ENCODE peak calls at places on chromosome 12, in six cellular contexts. M is body of pancreas, K is A549, Y is lower lobe of right lung, P is gastrocnemius medialis, O is pancreas. Q is an unnamed sample.

GRCh38 chr12:8742501-8742900 is 44.7 kb downstream of the RIMKLB start:
- ATAC-seq in M (no peak), K (peak; percentile 62), Y (no peak), P (no peak), O (no peak), Q (no peak)

GRCh38 chr12:125280482-125281377 is 215.5 kb downstream of the AACS start:
- ATAC-seq in M (no peak), K (peak; percentile 49), Y (no peak), P (no peak), O (no peak), Q (no peak)

GRCh38 chr12:30447061-30447750 is 248.5 kb downstream of the IPO8 start:
- ATAC-seq in M (no peak), K (no peak), Y (no peak), P (no peak), O (no peak), Q (no peak)

GRCh38 chr12:95240556-95240955 is 22.9 kb downstream of the VEZT start:
- ATAC-seq in M (no peak), K (no peak), Y (no peak), P (no peak), O (no peak), Q (no peak)

GRCh38 chr12:89906178-89906577 is 197.5 kb upstream of the ATP2B1 start:
- ATAC-seq in M (no peak), K (no peak), Y (no peak), P (no peak), O (no peak), Q (no peak)

GRCh38 chr12:53308276-53308675 is 8.8 kb downstream of the MYG1 start:
- ATAC-seq in M (no peak), K (peak; percentile 11), Y (no peak), P (no peak), O (no peak), Q (no peak)

GRCh38 chr12:30437616-30438015 is 258.1 kb downstream of the IPO8 start:
- ATAC-seq in M (peak; percentile 60), K (no peak), Y (peak; percentile 59), P (peak; percentile 36), O (peak; percentile 76), Q (peak; percentile 91)

GRCh38 chr12:34352098-34352497 is 329.8 kb downstream of the ALG10 start:
- ATAC-seq in M (no peak), K (no peak), Y (no peak), P (no peak), O (no peak), Q (no peak)

GRCh38 chr12:6534914-6535696 is 788 bp downstream of the GAPDH start:
- ATAC-seq in M (peak; percentile 40), K (peak; percentile 1), Y (peak; percentile 64), P (peak; percentile 25), O (peak; percentile 31), Q (peak; percentile 59)
- H3K4me1 ChIP-seq in M (peaks cover 44% of the 10 kb centered on the region), K (peaks cover 58% of the 10 kb centered on the region), Y (peaks cover 60% of the 10 kb centered on the region), P (peaks cover 36% of the 10 kb centered on the region), O (peaks cover 15% of the 10 kb centered on the region), Q (peaks cover 74% of the 10 kb centered on the region)

GRCh38 chr12:75894965-75895754 is 136.4 kb downstream of the PHLDA1 start:
- ATAC-seq in M (no peak), K (no peak), Y (no peak), P (no peak), O (no peak), Q (no peak)
- H3K4me1 ChIP-seq in M (no peaks in the 10 kb centered on the region), K (peaks cover 12% of the 10 kb centered on the region), Y (peaks cover 3% of the 10 kb centered on the region), P (no peaks in the 10 kb centered on the region), O (no peaks in the 10 kb centered on the region), Q (no peaks in the 10 kb centered on the region)

GRCh38 chr12:67747869-67748760 is 99.6 kb downstream of the DYRK2 start:
- ATAC-seq in M (peak; percentile 94), K (peak; percentile 88), Y (no peak), P (peak; percentile 79), O (peak; percentile 92), Q (no peak)

GRCh38 chr12:67752226-67752732 is 103.7 kb downstream of the DYRK2 start:
- ATAC-seq in M (no peak), K (no peak), Y (no peak), P (no peak), O (no peak), Q (no peak)

GRCh38 chr12:67750528-67751183 is 102.1 kb downstream of the DYRK2 start:
- ATAC-seq in M (no peak), K (no peak), Y (no peak), P (peak; percentile 74), O (no peak), Q (no peak)

GRCh38 chr12:67748761-67749075 is 100.2 kb downstream of the DYRK2 start:
- ATAC-seq in M (no peak), K (peak; percentile 50), Y (no peak), P (no peak), O (peak; percentile 26), Q (no peak)

DNA sequence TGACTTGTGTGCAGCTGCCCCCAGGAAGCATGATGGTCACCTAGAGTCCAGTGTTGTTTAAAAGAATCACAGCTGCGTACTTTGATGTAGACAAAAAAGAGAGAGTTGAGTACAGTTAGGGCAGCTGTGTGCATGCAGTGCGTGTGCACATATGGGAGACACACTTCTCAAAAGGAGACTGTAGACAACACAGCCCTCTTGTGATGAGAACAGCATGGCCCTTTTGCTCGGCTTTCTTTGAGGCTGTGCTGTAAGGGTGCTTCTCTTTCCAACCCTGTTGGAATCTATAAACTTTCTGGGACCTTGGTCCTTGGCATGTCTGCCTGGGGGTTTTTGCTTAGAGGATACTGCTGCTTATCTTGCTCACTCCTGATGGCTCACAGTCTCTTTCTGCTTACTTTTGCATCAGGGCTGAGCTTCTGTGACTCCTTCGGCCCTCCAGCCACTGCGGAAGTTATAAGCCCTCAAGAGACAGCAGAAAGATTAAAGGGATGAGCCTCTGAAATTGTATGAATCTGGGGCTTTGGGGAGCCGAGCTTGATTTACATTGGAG is 102.9 kb downstream of the DYRK2 start:
- ATAC-seq in M (no peak), K (no peak), Y (no peak), P (no peak), O (no peak), Q (no peak)
- H3K4me1 ChIP-seq in M (peaks cover 36% of the 10 kb centered on the region), K (peaks cover 28% of the 10 kb centered on the region), Y (no peaks in the 10 kb centered on the region), P (peaks cover 18% of the 10 kb centered on the region), O (peaks cover 30% of the 10 kb centered on the region), Q (peaks cover 27% of the 10 kb centered on the region)

GRCh38 chr12:120690978-120691377 is 4.0 kb downstream of the MLEC start:
- ATAC-seq in M (no peak), K (no peak), Y (no peak), P (no peak), O (no peak), Q (no peak)
- H3K4me1 ChIP-seq in M (peaks cover 51% of the 10 kb centered on the region), K (peaks cover 56% of the 10 kb centered on the region), Y (peaks cover 51% of the 10 kb centered on the region), P (peaks cover 62% of the 10 kb centered on the region), O (peaks cover 33% of the 10 kb centered on the region), Q (peaks cover 16% of the 10 kb centered on the region)

GRCh38 chr12:49750027-49750977 is 8.9 kb downstream of the TMBIM6 start:
- ATAC-seq in M (no peak), K (peak; percentile 71), Y (peak; percentile 68), P (peak; percentile 100), O (peak; percentile 43), Q (peak; percentile 63)
- H3K4me1 ChIP-seq in M (peaks cover 58% of the 10 kb centered on the region), K (peaks cover 21% of the 10 kb centered on the region), Y (peaks cover 92% of the 10 kb centered on the region), P (peaks cover 83% of the 10 kb centered on the region), O (peaks cover 33% of the 10 kb centered on the region), Q (peaks cover 36% of the 10 kb centered on the region)

GRCh38 chr12:76029982-76030377 is 1.6 kb downstream of the PHLDA1 start:
- ATAC-seq in M (no peak), K (peak; percentile 1), Y (no peak), P (no peak), O (no peak), Q (no peak)
- H3K4me1 ChIP-seq in M (peaks cover 28% of the 10 kb centered on the region), K (peaks cover 51% of the 10 kb centered on the region), Y (peaks cover 25% of the 10 kb centered on the region), P (peaks cover 8% of the 10 kb centered on the region), O (peaks cover 21% of the 10 kb centered on the region), Q (no peaks in the 10 kb centered on the region)

DNA sequence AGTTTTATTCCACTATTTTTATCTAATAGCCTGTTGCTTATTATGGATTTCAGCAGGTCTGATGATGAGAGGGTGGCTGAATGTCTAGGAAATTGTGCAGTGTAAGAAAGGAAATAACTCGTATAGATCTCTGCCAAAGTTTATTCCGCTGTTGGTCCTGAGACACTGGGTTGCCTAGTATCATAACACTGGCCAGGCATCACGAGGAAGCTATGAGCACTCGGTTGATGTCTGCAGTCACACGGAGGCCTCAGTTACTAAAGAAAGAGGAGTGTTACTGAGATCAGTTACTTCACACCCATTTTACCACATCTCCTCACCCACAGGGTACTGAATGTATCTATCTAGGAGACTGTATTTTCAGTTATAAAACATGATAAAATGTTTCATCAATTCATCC is 21.9 kb downstream of the BHLHE41 start:
- ATAC-seq in M (no peak), K (no peak), Y (peak; percentile 75), P (peak; percentile 80), O (no peak), Q (no peak)
- H3K4me1 ChIP-seq in M (peaks cover 15% of the 10 kb centered on the region), K (no peaks in the 10 kb centered on the region), Y (no peaks in the 10 kb centered on the region), P (peaks cover 26% of the 10 kb centered on the region), O (peaks cover 9% of the 10 kb centered on the region), Q (no peaks in the 10 kb centered on the region)

GRCh38 chr12:56694161-56694560 is 6.1 kb upstream of the PTGES3 start:
- ATAC-seq in M (no peak), K (no peak), Y (no peak), P (peak; percentile 40), O (no peak), Q (no peak)
- H3K4me1 ChIP-seq in M (peaks cover 3% of the 10 kb centered on the region), K (no peaks in the 10 kb centered on the region), Y (peaks cover 3% of the 10 kb centered on the region), P (peaks cover 21% of the 10 kb centered on the region), O (no peaks in the 10 kb centered on the region), Q (peaks cover under 1% of the 10 kb centered on the region)